ENCODE peak calls at places on chromosomes 13 and 19, in eight cellular contexts. One of them, this sample, is unnamed.
A peak's percentile ranks its signal among the peaks of the same experiment; 100 is the strongest.

GRCh38 chr13:20429682-20430081 is 96.0 kb downstream of the CRYL1 start:
- DNase-seq in AG04450: no peak
- DNase-seq in brain microvascular endothelial cell: no peak
- DNase-seq in astrocyte of the cerebellum: no peak
- DNase-seq in CD8-positive, alpha-beta memory T cell: no peak
- DNase-seq in AG10803: no peak
- DNase-seq in HAP-1: no peak
- DNase-seq in aorta: no peak
- DNase-seq in this sample: no peak

GRCh38 chr19:58037927-58038687 is 4.3 kb downstream of the ZSCAN1 start:
- DNase-seq in AG04450: no peak
- DNase-seq in brain microvascular endothelial cell: no peak
- DNase-seq in astrocyte of the cerebellum: no peak
- DNase-seq in CD8-positive, alpha-beta memory T cell: no peak
- DNase-seq in AG10803: no peak
- DNase-seq in HAP-1: no peak
- DNase-seq in aorta: no peak
- DNase-seq in this sample: no peak

GRCh38 chr13:101709952-101710351 is 257.5 kb downstream of the ITGBL1 start:
- DNase-seq in AG04450: no peak
- DNase-seq in brain microvascular endothelial cell: no peak
- DNase-seq in astrocyte of the cerebellum: no peak
- DNase-seq in CD8-positive, alpha-beta memory T cell: no peak
- DNase-seq in AG10803: no peak
- DNase-seq in HAP-1: no peak
- DNase-seq in aorta: no peak
- DNase-seq in this sample: no peak

GRCh38 chr19:45069056-45069455 is 7.2 kb downstream of the ZNF296 start:
- DNase-seq in AG04450: no peak
- DNase-seq in brain microvascular endothelial cell: no peak
- DNase-seq in astrocyte of the cerebellum: no peak
- DNase-seq in CD8-positive, alpha-beta memory T cell: no peak
- DNase-seq in AG10803: no peak
- DNase-seq in HAP-1: peak; percentile 43
- DNase-seq in aorta: no peak
- DNase-seq in this sample: no peak

GRCh38 chr13:75873499-75873898 is 237.4 kb downstream of the LMO7 start:
- DNase-seq in AG04450: no peak
- DNase-seq in brain microvascular endothelial cell: no peak
- DNase-seq in astrocyte of the cerebellum: no peak
- DNase-seq in CD8-positive, alpha-beta memory T cell: no peak
- DNase-seq in AG10803: no peak
- DNase-seq in HAP-1: no peak
- DNase-seq in aorta: no peak
- DNase-seq in this sample: no peak

GRCh38 chr19:9702186-9702585 is 27.3 kb upstream of the ZNF562 start:
- DNase-seq in AG04450: no peak
- DNase-seq in brain microvascular endothelial cell: no peak
- DNase-seq in astrocyte of the cerebellum: no peak
- DNase-seq in CD8-positive, alpha-beta memory T cell: no peak
- DNase-seq in AG10803: no peak
- DNase-seq in HAP-1: no peak
- DNase-seq in aorta: no peak
- DNase-seq in this sample: peak; percentile 32

GRCh38 chr19:10612515-10613119 is 12.7 kb upstream of the SLC44A2 start:
- DNase-seq in AG04450: no peak
- DNase-seq in brain microvascular endothelial cell: no peak
- DNase-seq in astrocyte of the cerebellum: no peak
- DNase-seq in CD8-positive, alpha-beta memory T cell: no peak
- DNase-seq in AG10803: no peak
- DNase-seq in HAP-1: no peak
- DNase-seq in aorta: peak; percentile 94
- DNase-seq in this sample: no peak

GRCh38 chr13:32829676-32830091 is 186.5 kb upstream of the KL start:
- DNase-seq in AG04450: no peak
- DNase-seq in brain microvascular endothelial cell: peak; percentile 65
- DNase-seq in astrocyte of the cerebellum: no peak
- DNase-seq in CD8-positive, alpha-beta memory T cell: no peak
- DNase-seq in AG10803: peak; percentile 29
- DNase-seq in HAP-1: no peak
- DNase-seq in aorta: no peak
- DNase-seq in this sample: peak; percentile 67

GRCh38 chr19:35963514-35963913 is 27.3 kb downstream of the LRFN3 start:
- DNase-seq in AG04450: peak; percentile 21
- DNase-seq in brain microvascular endothelial cell: peak; percentile 53
- DNase-seq in astrocyte of the cerebellum: peak; percentile 42
- DNase-seq in CD8-positive, alpha-beta memory T cell: no peak
- DNase-seq in AG10803: peak; percentile 62
- DNase-seq in HAP-1: peak; percentile 80
- DNase-seq in aorta: no peak
- DNase-seq in this sample: peak; percentile 67

GRCh38 chr19:55353803-55354697 is 469 bp downstream of the COX6B2 start:
- DNase-seq in AG04450: no peak
- DNase-seq in brain microvascular endothelial cell: peak; percentile 40
- DNase-seq in astrocyte of the cerebellum: no peak
- DNase-seq in CD8-positive, alpha-beta memory T cell: peak; percentile 73
- DNase-seq in AG10803: no peak
- DNase-seq in HAP-1: peak; percentile 88
- DNase-seq in aorta: peak; percentile 90
- DNase-seq in this sample: peak; percentile 82
- H3K4me3 ChIP-seq in AG04450: peak overlapping the region; percentile 59
- H3K4me3 ChIP-seq in brain microvascular endothelial cell: peak overlapping the region; percentile 49
- H3K4me3 ChIP-seq in astrocyte of the cerebellum: peak overlapping the region; percentile 43
- H3K4me3 ChIP-seq in CD8-positive, alpha-beta memory T cell: peak overlapping the region; percentile 47
- H3K4me3 ChIP-seq in AG10803: peak overlapping the region; percentile 55
- H3K4me3 ChIP-seq in HAP-1: peak overlapping the region; percentile 50
- H3K4me3 ChIP-seq in aorta: no peak overlapping the region
- H3K4me3 ChIP-seq in this sample: peak overlapping the region; percentile 64

GRCh38 chr19:1082165-1082927 is 12.8 kb downstream of the POLR2E start:
- DNase-seq in AG04450: no peak
- DNase-seq in brain microvascular endothelial cell: no peak
- DNase-seq in astrocyte of the cerebellum: no peak
- DNase-seq in CD8-positive, alpha-beta memory T cell: peak; percentile 85
- DNase-seq in AG10803: no peak
- DNase-seq in HAP-1: peak; percentile 97
- DNase-seq in aorta: peak; percentile 84
- DNase-seq in this sample: peak; percentile 70
- H3K4me3 ChIP-seq in AG04450: no peak overlapping the region
- H3K4me3 ChIP-seq in brain microvascular endothelial cell: peak overlapping the region; percentile 27
- H3K4me3 ChIP-seq in astrocyte of the cerebellum: peak overlapping the region; percentile 12
- H3K4me3 ChIP-seq in CD8-positive, alpha-beta memory T cell: no peak overlapping the region
- H3K4me3 ChIP-seq in AG10803: no peak overlapping the region
- H3K4me3 ChIP-seq in HAP-1: peak overlapping the region; percentile 18
- H3K4me3 ChIP-seq in aorta: no peak overlapping the region
- H3K4me3 ChIP-seq in this sample: no peak overlapping the region

GRCh38 chr13:99357149-99357596 is 50.0 kb upstream of the GPR183 start:
- DNase-seq in AG04450: peak; percentile 36
- DNase-seq in brain microvascular endothelial cell: peak; percentile 91
- DNase-seq in astrocyte of the cerebellum: peak; percentile 24
- DNase-seq in CD8-positive, alpha-beta memory T cell: no peak
- DNase-seq in AG10803: peak; percentile 20
- DNase-seq in HAP-1: no peak
- DNase-seq in aorta: no peak
- DNase-seq in this sample: no peak

GRCh38 chr13:99353836-99354235 is 46.6 kb upstream of the GPR183 start:
- DNase-seq in AG04450: no peak
- DNase-seq in brain microvascular endothelial cell: peak; percentile 73
- DNase-seq in astrocyte of the cerebellum: peak; percentile 35
- DNase-seq in CD8-positive, alpha-beta memory T cell: no peak
- DNase-seq in AG10803: peak; percentile 15
- DNase-seq in HAP-1: no peak
- DNase-seq in aorta: no peak
- DNase-seq in this sample: no peak

GRCh38 chr13:99354371-99354951 is 47.3 kb upstream of the GPR183 start:
- DNase-seq in AG04450: no peak
- DNase-seq in brain microvascular endothelial cell: no peak
- DNase-seq in astrocyte of the cerebellum: no peak
- DNase-seq in CD8-positive, alpha-beta memory T cell: no peak
- DNase-seq in AG10803: peak; percentile 21
- DNase-seq in HAP-1: no peak
- DNase-seq in aorta: no peak
- DNase-seq in this sample: no peak

GRCh38 chr13:99356216-99357089 is 49.3 kb upstream of the GPR183 start:
- DNase-seq in AG04450: peak; percentile 39
- DNase-seq in brain microvascular endothelial cell: peak; percentile 96
- DNase-seq in astrocyte of the cerebellum: peak; percentile 87
- DNase-seq in CD8-positive, alpha-beta memory T cell: peak; percentile 55
- DNase-seq in AG10803: peak; percentile 76
- DNase-seq in HAP-1: no peak
- DNase-seq in aorta: no peak
- DNase-seq in this sample: no peak

GRCh38 chr13:99355267-99356215 is 48.3 kb upstream of the GPR183 start:
- DNase-seq in AG04450: no peak
- DNase-seq in brain microvascular endothelial cell: no peak
- DNase-seq in astrocyte of the cerebellum: no peak
- DNase-seq in CD8-positive, alpha-beta memory T cell: no peak
- DNase-seq in AG10803: no peak
- DNase-seq in HAP-1: no peak
- DNase-seq in aorta: no peak
- DNase-seq in this sample: peak; percentile 32
- H3K4me3 ChIP-seq in AG04450: no peak overlapping the region
- H3K4me3 ChIP-seq in brain microvascular endothelial cell: peak overlapping the region; percentile 2
- H3K4me3 ChIP-seq in astrocyte of the cerebellum: no peak overlapping the region
- H3K4me3 ChIP-seq in CD8-positive, alpha-beta memory T cell: peak overlapping the region; percentile 43
- H3K4me3 ChIP-seq in AG10803: peak overlapping the region; percentile 32
- H3K4me3 ChIP-seq in HAP-1: no peak overlapping the region
- H3K4me3 ChIP-seq in aorta: no peak overlapping the region
- H3K4me3 ChIP-seq in this sample: no peak overlapping the region

GRCh38 chr19:38592940-38593339 is 24.8 kb downstream of the MAP4K1 start:
- DNase-seq in AG04450: no peak
- DNase-seq in brain microvascular endothelial cell: no peak
- DNase-seq in astrocyte of the cerebellum: no peak
- DNase-seq in CD8-positive, alpha-beta memory T cell: no peak
- DNase-seq in AG10803: no peak
- DNase-seq in HAP-1: no peak
- DNase-seq in aorta: no peak
- DNase-seq in this sample: peak; percentile 34

GRCh38 chr19:38597075-38597474 is 20.7 kb downstream of the MAP4K1 start:
- DNase-seq in AG04450: no peak
- DNase-seq in brain microvascular endothelial cell: no peak
- DNase-seq in astrocyte of the cerebellum: no peak
- DNase-seq in CD8-positive, alpha-beta memory T cell: no peak
- DNase-seq in AG10803: no peak
- DNase-seq in HAP-1: no peak
- DNase-seq in aorta: no peak
- DNase-seq in this sample: no peak

GRCh38 chr19:38599722-38600121 is 18.0 kb downstream of the MAP4K1 start:
- DNase-seq in AG04450: no peak
- DNase-seq in brain microvascular endothelial cell: no peak
- DNase-seq in astrocyte of the cerebellum: no peak
- DNase-seq in CD8-positive, alpha-beta memory T cell: no peak
- DNase-seq in AG10803: no peak
- DNase-seq in HAP-1: no peak
- DNase-seq in aorta: no peak
- DNase-seq in this sample: no peak

GRCh38 chr19:38596057-38596981 is 21.4 kb downstream of the MAP4K1 start:
- DNase-seq in AG04450: no peak
- DNase-seq in brain microvascular endothelial cell: no peak
- DNase-seq in astrocyte of the cerebellum: no peak
- DNase-seq in CD8-positive, alpha-beta memory T cell: no peak
- DNase-seq in AG10803: no peak
- DNase-seq in HAP-1: peak; percentile 61
- DNase-seq in aorta: no peak
- DNase-seq in this sample: peak; percentile 87
- H3K4me3 ChIP-seq in AG04450: no peak overlapping the region
- H3K4me3 ChIP-seq in brain microvascular endothelial cell: no peak overlapping the region
- H3K4me3 ChIP-seq in astrocyte of the cerebellum: no peak overlapping the region
- H3K4me3 ChIP-seq in CD8-positive, alpha-beta memory T cell: no peak overlapping the region
- H3K4me3 ChIP-seq in AG10803: no peak overlapping the region
- H3K4me3 ChIP-seq in HAP-1: no peak overlapping the region
- H3K4me3 ChIP-seq in aorta: no peak overlapping the region
- H3K4me3 ChIP-seq in this sample: peak overlapping the region; percentile 39

GRCh38 chr13:52160053-52160452 is 656 bp upstream of the NEK3 start:
- DNase-seq in AG04450: no peak
- DNase-seq in brain microvascular endothelial cell: no peak
- DNase-seq in astrocyte of the cerebellum: no peak
- DNase-seq in CD8-positive, alpha-beta memory T cell: no peak
- DNase-seq in AG10803: no peak
- DNase-seq in HAP-1: no peak
- DNase-seq in aorta: no peak
- DNase-seq in this sample: no peak
- H3K4me3 ChIP-seq in AG04450: no peak overlapping the region
- H3K4me3 ChIP-seq in brain microvascular endothelial cell: no peak overlapping the region
- H3K4me3 ChIP-seq in astrocyte of the cerebellum: no peak overlapping the region
- H3K4me3 ChIP-seq in CD8-positive, alpha-beta memory T cell: peak overlapping the region; percentile 62
- H3K4me3 ChIP-seq in AG10803: no peak overlapping the region
- H3K4me3 ChIP-seq in HAP-1: no peak overlapping the region
- H3K4me3 ChIP-seq in aorta: no peak overlapping the region
- H3K4me3 ChIP-seq in this sample: peak overlapping the region; percentile 91

GRCh38 chr13:25778302-25778701 is 273.5 kb downstream of the SHISA2 start:
- DNase-seq in AG04450: no peak
- DNase-seq in brain microvascular endothelial cell: no peak
- DNase-seq in astrocyte of the cerebellum: no peak
- DNase-seq in CD8-positive, alpha-beta memory T cell: no peak
- DNase-seq in AG10803: no peak
- DNase-seq in HAP-1: no peak
- DNase-seq in aorta: no peak
- DNase-seq in this sample: no peak
- H3K4me3 ChIP-seq in AG04450: no peak overlapping the region
- H3K4me3 ChIP-seq in brain microvascular endothelial cell: no peak overlapping the region
- H3K4me3 ChIP-seq in astrocyte of the cerebellum: no peak overlapping the region
- H3K4me3 ChIP-seq in CD8-positive, alpha-beta memory T cell: no peak overlapping the region
- H3K4me3 ChIP-seq in AG10803: no peak overlapping the region
- H3K4me3 ChIP-seq in HAP-1: no peak overlapping the region
- H3K4me3 ChIP-seq in aorta: no peak overlapping the region
- H3K4me3 ChIP-seq in this sample: no peak overlapping the region

DNA sequence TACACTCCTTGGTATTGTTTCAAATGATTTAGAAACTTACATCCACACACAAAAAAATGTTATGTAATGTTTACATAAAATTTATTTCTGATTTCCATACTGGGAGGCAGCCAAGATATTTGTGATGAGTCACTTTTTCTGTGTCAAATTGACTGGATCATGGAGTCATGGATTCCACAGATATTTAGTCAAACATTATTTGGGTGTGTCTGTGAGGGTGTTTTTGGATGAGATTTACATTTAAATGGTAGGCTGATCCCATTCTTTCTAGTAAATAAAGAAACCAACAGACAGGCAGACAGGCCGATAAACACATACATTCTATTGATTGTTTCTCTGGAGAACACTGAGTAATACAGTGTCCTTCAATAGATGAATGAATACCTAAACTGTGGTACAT is 562.8 kb downstream of the SLITRK6 start:
- DNase-seq in AG04450: no peak
- DNase-seq in brain microvascular endothelial cell: peak; percentile 48
- DNase-seq in astrocyte of the cerebellum: peak; percentile 13
- DNase-seq in CD8-positive, alpha-beta memory T cell: no peak
- DNase-seq in AG10803: no peak
- DNase-seq in HAP-1: no peak
- DNase-seq in aorta: no peak
- DNase-seq in this sample: no peak
- H3K4me3 ChIP-seq in AG04450: no peak overlapping the region
- H3K4me3 ChIP-seq in brain microvascular endothelial cell: no peak overlapping the region
- H3K4me3 ChIP-seq in astrocyte of the cerebellum: no peak overlapping the region
- H3K4me3 ChIP-seq in CD8-positive, alpha-beta memory T cell: no peak overlapping the region
- H3K4me3 ChIP-seq in AG10803: no peak overlapping the region
- H3K4me3 ChIP-seq in HAP-1: no peak overlapping the region
- H3K4me3 ChIP-seq in aorta: no peak overlapping the region
- H3K4me3 ChIP-seq in this sample: no peak overlapping the region